ENCODE peak calls at places on chromosomes 16 and 17, in six cellular contexts. S is nephron progenitor cell, Q is keratinocyte, B is BJ, T is heart right ventricle, F is astrocyte. W is an unnamed sample.

GRCh38 chr17:41784207-41784744 is 2.2 kb downstream of the JUP start:
- DNase-seq in Q (no peak), T (peak; percentile 66), S (peak; percentile 38), B (no peak), F (peak; percentile 77), W (no peak)

GRCh38 chr16:72812651-72813050 is 235.3 kb downstream of the ZFHX3 start:
- DNase-seq in F (no peak), B (no peak), Q (no peak), S (no peak), T (no peak), W (no peak)

GRCh38 chr17:66625321-66625767 is 209.6 kb upstream of the CACNG5 start:
- DNase-seq in T (no peak), S (no peak), Q (no peak), F (peak; percentile 20), B (no peak), W (no peak)

GRCh38 chr17:63929860-63930766 is 2.0 kb downstream of the CD79B start:
- DNase-seq in B (no peak), S (no peak), F (no peak), T (peak; percentile 29), Q (peak; percentile 21), W (no peak)

GRCh38 chr16:85641776-85642176 is 28.7 kb downstream of the GSE1 start:
- DNase-seq in T (peak; percentile 51), F (peak; percentile 23), S (no peak), B (no peak), Q (no peak), W (no peak)

GRCh38 chr17:34484193-34484733 is 95.1 kb upstream of the TMEM132E start:
- DNase-seq in F (no peak), T (no peak), Q (no peak), S (no peak), B (no peak), W (no peak)

GRCh38 chr17:57413848-57414651 is 157.7 kb downstream of the MSI2 start:
- DNase-seq in S (no peak), T (no peak), Q (no peak), F (no peak), B (no peak), W (no peak)

GRCh38 chr17:15384142-15384803 is 42.9 kb upstream of the TEKT3 start:
- DNase-seq in S (no peak), Q (no peak), T (peak; percentile 42), F (no peak), B (no peak), W (no peak)

GRCh38 chr17:33266116-33266515 is 27.0 kb downstream of the ASIC2 start:
- DNase-seq in T (no peak), F (peak; percentile 68), S (no peak), Q (no peak), B (no peak), W (no peak)

GRCh38 chr17:73142763-73143395 is 21.9 kb upstream of the SSTR2 start:
- DNase-seq in F (peak; percentile 31), Q (no peak), T (no peak), S (no peak), B (no peak), W (no peak)

GRCh38 chr17:58960068-58960467 is 146.6 kb downstream of the TRIM37 start:
- DNase-seq in Q (peak; percentile 7), B (peak; percentile 5), T (no peak), F (peak; percentile 78), S (no peak), W (no peak)

GRCh38 chr16:47571049-47571448 is 109.9 kb downstream of the PHKB start:
- DNase-seq in F (no peak), T (no peak), S (no peak), Q (no peak), B (no peak), W (no peak)
- TF ChIP-seq CTCF in F (no peak), T (no peak), S (no peak), Q (no peak), B (no peak), W (no peak)

GRCh38 chr16:1545044-1545736 is 11.7 kb downstream of the TMEM204 start:
- DNase-seq in Q (no peak), S (no peak), F (no peak), T (peak; percentile 83), B (no peak), W (no peak)

GRCh38 chr16:1542533-1542932 is 9.1 kb downstream of the TMEM204 start:
- DNase-seq in F (no peak), S (no peak), Q (no peak), B (no peak), T (no peak), W (no peak)

GRCh38 chr16:1541293-1542165 is 8.1 kb downstream of the TMEM204 start:
- DNase-seq in Q (no peak), S (no peak), T (no peak), F (no peak), B (no peak), W (no peak)

GRCh38 chr16:1542166-1542500 is 8.7 kb downstream of the TMEM204 start:
- DNase-seq in B (no peak), T (no peak), Q (no peak), F (no peak), S (no peak), W (no peak)

DNA sequence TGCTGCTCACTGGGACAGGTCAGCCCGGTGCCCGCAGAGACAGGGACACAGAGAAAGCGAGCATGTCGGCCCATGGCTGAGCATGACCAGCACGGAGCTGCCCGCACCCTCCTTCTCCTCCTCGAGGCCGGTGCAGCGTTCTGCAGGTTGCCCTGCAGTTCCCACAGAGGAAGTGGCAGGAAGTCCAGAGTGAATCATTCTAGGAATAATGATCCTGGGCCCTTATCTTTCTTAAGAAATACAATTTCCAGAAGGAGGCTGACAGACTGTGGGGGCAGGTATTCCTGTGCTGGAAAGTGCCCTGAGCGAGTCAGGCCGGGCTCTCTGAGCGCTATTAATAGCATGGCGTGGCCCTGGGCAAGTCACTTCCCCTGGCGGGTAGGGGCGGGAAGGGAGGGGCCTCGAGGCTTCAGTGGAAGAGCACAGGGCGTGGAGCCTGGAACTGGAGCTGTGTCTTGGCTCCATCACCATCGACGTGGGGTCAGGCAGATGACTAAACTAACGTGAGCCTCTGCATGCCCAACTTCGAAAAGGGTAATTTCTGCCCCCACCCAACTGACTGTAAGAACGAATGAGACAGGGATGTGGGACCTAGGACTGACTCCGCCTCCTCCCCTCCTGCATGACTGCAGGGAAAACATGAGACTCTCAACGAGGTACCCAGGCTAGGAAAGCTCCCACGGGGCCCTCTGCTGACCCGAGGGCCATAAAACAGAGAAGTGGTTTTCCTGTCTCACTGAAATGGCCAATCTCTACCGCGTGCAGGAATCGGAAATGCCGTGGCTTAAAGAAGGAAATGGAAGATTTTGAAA is 9.8 kb downstream of the TMEM204 start:
- DNase-seq in S (peak; percentile 61), F (peak; percentile 81), T (peak; percentile 86), B (peak; percentile 57), Q (peak; percentile 70), W (no peak)
- TF ChIP-seq CTCF in S (no peak), F (no peak), T (peak; percentile 16), B (peak; percentile 13), Q (no peak), W (no peak)

GRCh38 chr16:30063278-30063892 is 2.2 kb upstream of the ALDOA start:
- DNase-seq in F (no peak), B (no peak), Q (no peak), T (no peak), S (no peak), W (no peak)

GRCh38 chr16:30065943-30066881 is 652 bp downstream of the ALDOA start:
- DNase-seq in F (peak; percentile 51), S (no peak), Q (no peak), T (peak; percentile 36), B (no peak), W (no peak)

GRCh38 chr16:30064746-30065111 is 831 bp upstream of the ALDOA start:
- DNase-seq in T (no peak), F (no peak), B (no peak), Q (no peak), S (no peak), W (no peak)

GRCh38 chr16:30065112-30065942 is at the start of gene ALDOA:
- DNase-seq in F (peak; percentile 95), B (peak; percentile 92), T (peak; percentile 98), Q (peak; percentile 79), S (peak; percentile 91), W (peak; percentile 94)

GRCh38 chr16:30063893-30064745 is 1.4 kb upstream of the ALDOA start:
- DNase-seq in T (peak; percentile 81), Q (no peak), F (no peak), S (peak; percentile 61), B (no peak), W (peak; percentile 65)
- TF ChIP-seq CTCF in T (peak; percentile 61), Q (peak; percentile 35), F (no peak), S (no peak), B (peak; percentile 15), W (no peak)

DNA sequence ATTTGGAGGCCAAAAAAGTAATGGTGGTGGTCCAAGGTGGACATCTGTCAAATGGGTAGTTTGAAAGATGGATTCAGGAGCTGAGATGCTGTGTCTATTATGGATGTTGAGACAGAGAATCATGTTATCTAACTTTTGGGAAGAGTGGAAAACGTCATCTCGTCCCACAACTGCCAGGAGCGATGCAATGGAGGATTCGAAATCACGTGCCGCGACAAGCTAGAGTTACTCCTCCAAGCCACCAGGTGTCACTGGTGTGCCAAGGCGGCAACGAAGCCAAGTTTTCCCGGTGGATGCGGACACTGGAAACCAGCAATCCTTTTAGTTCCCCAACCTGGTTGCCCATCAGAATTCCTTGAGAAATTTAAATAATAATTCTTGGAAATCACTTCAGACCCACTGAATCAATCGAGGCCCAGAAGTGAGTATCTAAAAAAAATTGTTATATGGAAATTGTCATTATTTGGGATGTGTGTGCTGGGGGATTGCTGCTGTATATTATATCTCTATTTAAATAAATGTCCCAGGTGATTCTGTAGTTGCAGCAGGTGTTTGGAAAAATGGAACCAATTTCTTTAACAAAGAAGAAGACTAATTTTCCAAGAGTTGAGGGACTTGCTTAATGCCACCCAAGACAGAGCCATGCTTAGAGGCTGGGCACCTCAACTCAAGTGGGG is 206.1 kb downstream of the HAPSTR1 start:
- DNase-seq in B (no peak), F (no peak), S (peak; percentile 52), Q (no peak), T (peak; percentile 9), W (no peak)
- TF ChIP-seq CTCF in B (peak; percentile 15), F (peak; percentile 28), S (peak; percentile 67), Q (peak; percentile 24), T (peak; percentile 58), W (no peak)

GRCh38 chr16:35523991-35524390 is 2064.6 kb downstream of the TP53TG3F start:
- DNase-seq in Q (no peak), F (no peak), T (no peak), S (no peak), B (no peak), W (no peak)

GRCh38 chr16:35525979-35526590 is 2066.7 kb downstream of the TP53TG3F start:
- DNase-seq in B (no peak), Q (no peak), S (no peak), F (no peak), T (no peak), W (no peak)
- TF ChIP-seq CTCF in B (no peak), Q (no peak), S (no peak), F (no peak), T (no peak), W (no peak)